ENCODE peak calls at places on chromosomes 11 and 22, in five cellular contexts. M is HCT116, G is Caki2, Q is cardiac muscle cell, B is right atrium auricular region. A is an unnamed sample.

GRCh38 chr11:66638177-66639065 is at the start of gene RBM4:
- DNase-seq in M (peak; percentile 100), G (peak; percentile 98), Q (peak; percentile 100), B (peak; percentile 100), A (peak; percentile 100)

GRCh38 chr11:128116447-128117240 is 470.7 kb downstream of the ETS1 start:
- DNase-seq in M (no peak), G (no peak), Q (peak; percentile 37), B (no peak), A (no peak)

GRCh38 chr11:13487661-13488030 is 8.2 kb downstream of the PTH start:
- DNase-seq in M (peak; percentile 8), G (no peak), Q (peak; percentile 27), B (no peak), A (peak; percentile 61)

GRCh38 chr22:41444360-41445170 is 2.0 kb downstream of the TOB2 start:
- DNase-seq in M (peak; percentile 78), G (peak; percentile 95), Q (peak; percentile 98), B (peak; percentile 96), A (no peak)

GRCh38 chr11:124256076-124256475 is at the start of gene OR8G5:
- DNase-seq in M (no peak), G (no peak), Q (no peak), B (no peak), A (no peak)

GRCh38 chr11:94574193-94574961 is 7.2 kb downstream of the PIWIL4 start:
- DNase-seq in M (no peak), G (no peak), Q (peak; percentile 87), B (no peak), A (no peak)

GRCh38 chr22:48711031-48711431 is 1116.6 kb downstream of the BRD1 start:
- DNase-seq in M (no peak), G (no peak), Q (no peak), B (no peak), A (no peak)

GRCh38 chr11:24093410-24093809 is 403.4 kb upstream of the LUZP2 start:
- DNase-seq in M (no peak), G (no peak), Q (peak; percentile 0), B (no peak), A (no peak)

GRCh38 chr22:23402275-23403151 is 177.6 kb downstream of the IGLL1 start:
- DNase-seq in M (peak; percentile 66), G (peak; percentile 68), Q (peak; percentile 75), B (no peak), A (peak; percentile 91)

GRCh38 chr11:36212507-36212906 is 76.7 kb downstream of the COMMD9 start:
- DNase-seq in M (no peak), G (no peak), Q (no peak), B (no peak), A (no peak)

GRCh38 chr22:44668886-44669724 is 32.9 kb upstream of the PRR5 start:
- DNase-seq in M (no peak), G (no peak), Q (no peak), B (no peak), A (no peak)

GRCh38 chr11:11512502-11512901 is 109.3 kb downstream of the GALNT18 start:
- DNase-seq in M (no peak), G (no peak), Q (no peak), B (no peak), A (no peak)

GRCh38 chr11:114384487-114384886 is 15.8 kb downstream of the C11orf71 start:
- DNase-seq in M (no peak), G (no peak), Q (no peak), B (no peak), A (peak; percentile 7)

GRCh38 chr11:69836401-69836800 is 17.2 kb upstream of the FGF3 start:
- DNase-seq in M (no peak), G (no peak), Q (no peak), B (no peak), A (no peak)